ENCODE peak calls at places on chromosomes 5 and 9, in eight cellular contexts. One of them, this sample, is unnamed. For H3K9me3, the result is how much of the 10 kb centered on the place peaks cover.

GRCh38 chr9:93598647-93599241 is 22.4 kb downstream of the PHF2 start:
- DNase-seq in stomach: no peak
- DNase-seq in transverse colon: peak
- DNase-seq in H1: peak
- DNase-seq in ovary: no peak
- DNase-seq in A549: no peak
- DNase-seq in tibial nerve: no peak
- DNase-seq in HepG2: no peak
- DNase-seq in this sample: no peak

GRCh38 chr9:114272739-114273431 is 50.0 kb upstream of the ORM1 start:
- DNase-seq in ovary: peak
- DNase-seq in tibial nerve: no peak
- DNase-seq in H1: no peak
- DNase-seq in transverse colon: no peak
- DNase-seq in HepG2: no peak
- DNase-seq in stomach: no peak
- DNase-seq in A549: no peak
- DNase-seq in this sample: peak

GRCh38 chr9:105647595-105648349 is 14.5 kb upstream of the TAL2 start:
- DNase-seq in A549: no peak
- DNase-seq in H1: no peak
- DNase-seq in ovary: no peak
- DNase-seq in tibial nerve: no peak
- DNase-seq in transverse colon: no peak
- DNase-seq in HepG2: no peak
- DNase-seq in stomach: no peak
- DNase-seq in this sample: no peak

GRCh38 chr9:78236511-78236950 is 656 bp downstream of the CEP78 start:
- DNase-seq in stomach: no peak
- DNase-seq in H1: no peak
- DNase-seq in transverse colon: no peak
- DNase-seq in HepG2: peak
- DNase-seq in tibial nerve: no peak
- DNase-seq in A549: peak
- DNase-seq in ovary: no peak
- DNase-seq in this sample: peak

GRCh38 chr9:6782981-6783380 is 25.2 kb downstream of the KDM4C start:
- DNase-seq in A549: no peak
- DNase-seq in HepG2: no peak
- DNase-seq in transverse colon: no peak
- DNase-seq in H1: no peak
- DNase-seq in ovary: no peak
- DNase-seq in stomach: no peak
- DNase-seq in tibial nerve: no peak
- DNase-seq in this sample: peak

GRCh38 chr5:150153957-150154617 is 1.6 kb downstream of the PDGFRB start:
- DNase-seq in H1: peak
- DNase-seq in A549: no peak
- DNase-seq in HepG2: peak
- DNase-seq in transverse colon: no peak
- DNase-seq in ovary: peak
- DNase-seq in tibial nerve: no peak
- DNase-seq in stomach: no peak
- DNase-seq in this sample: no peak

GRCh38 chr5:80921026-80921425 is 39.1 kb upstream of the RASGRF2 start:
- DNase-seq in tibial nerve: no peak
- DNase-seq in A549: no peak
- DNase-seq in stomach: no peak
- DNase-seq in ovary: no peak
- DNase-seq in transverse colon: no peak
- DNase-seq in H1: peak
- DNase-seq in HepG2: peak
- DNase-seq in this sample: no peak

GRCh38 chr9:132169672-132170392 is 8.0 kb downstream of the NTNG2 start:
- DNase-seq in H1: peak
- DNase-seq in stomach: peak
- DNase-seq in tibial nerve: no peak
- DNase-seq in ovary: no peak
- DNase-seq in transverse colon: peak
- DNase-seq in HepG2: peak
- DNase-seq in A549: peak
- DNase-seq in this sample: peak

GRCh38 chr9:105333076-105333475 is 88.6 kb downstream of the SLC44A1 start:
- DNase-seq in tibial nerve: no peak
- DNase-seq in HepG2: no peak
- DNase-seq in transverse colon: no peak
- DNase-seq in stomach: no peak
- DNase-seq in A549: no peak
- DNase-seq in ovary: no peak
- DNase-seq in H1: no peak
- DNase-seq in this sample: no peak

GRCh38 chr5:2217219-2217618 is 334.5 kb upstream of the IRX4 start:
- DNase-seq in A549: no peak
- DNase-seq in ovary: no peak
- DNase-seq in stomach: no peak
- DNase-seq in transverse colon: no peak
- DNase-seq in H1: no peak
- DNase-seq in HepG2: no peak
- DNase-seq in tibial nerve: no peak
- DNase-seq in this sample: no peak

GRCh38 chr5:168324864-168325615 is 33.6 kb downstream of the WWC1 start:
- DNase-seq in A549: peak
- DNase-seq in transverse colon: no peak
- DNase-seq in tibial nerve: no peak
- DNase-seq in HepG2: peak
- DNase-seq in H1: no peak
- DNase-seq in stomach: peak
- DNase-seq in ovary: no peak
- DNase-seq in this sample: no peak

GRCh38 chr5:5150667-5151066 is 10.5 kb downstream of the ADAMTS16 start:
- DNase-seq in stomach: no peak
- DNase-seq in A549: no peak
- DNase-seq in tibial nerve: no peak
- DNase-seq in transverse colon: no peak
- DNase-seq in ovary: no peak
- DNase-seq in HepG2: no peak
- DNase-seq in H1: no peak
- DNase-seq in this sample: no peak

GRCh38 chr5:56306433-56307150 is 73.5 kb upstream of the ANKRD55 start:
- DNase-seq in tibial nerve: no peak
- DNase-seq in HepG2: no peak
- DNase-seq in transverse colon: no peak
- DNase-seq in stomach: no peak
- DNase-seq in A549: no peak
- DNase-seq in H1: no peak
- DNase-seq in ovary: no peak
- DNase-seq in this sample: no peak

GRCh38 chr9:91852801-91853347 is 97.2 kb downstream of the ROR2 start:
- DNase-seq in A549: no peak
- DNase-seq in HepG2: no peak
- DNase-seq in stomach: peak
- DNase-seq in ovary: no peak
- DNase-seq in transverse colon: no peak
- DNase-seq in tibial nerve: no peak
- DNase-seq in H1: no peak
- DNase-seq in this sample: peak

GRCh38 chr9:61671276-61671973 is 481.6 kb downstream of the SPATA31A7 start:
- DNase-seq in transverse colon: peak
- DNase-seq in ovary: no peak
- DNase-seq in HepG2: no peak
- DNase-seq in tibial nerve: no peak
- DNase-seq in A549: no peak
- DNase-seq in H1: no peak
- DNase-seq in stomach: no peak
- DNase-seq in this sample: peak

GRCh38 chr9:61674465-61674864 is 484.6 kb downstream of the SPATA31A7 start:
- DNase-seq in H1: no peak
- DNase-seq in tibial nerve: no peak
- DNase-seq in ovary: no peak
- DNase-seq in A549: no peak
- DNase-seq in HepG2: no peak
- DNase-seq in stomach: no peak
- DNase-seq in transverse colon: no peak
- DNase-seq in this sample: no peak

GRCh38 chr9:61674882-61675281 is 485.0 kb downstream of the SPATA31A7 start:
- DNase-seq in ovary: no peak
- DNase-seq in H1: no peak
- DNase-seq in tibial nerve: no peak
- DNase-seq in stomach: no peak
- DNase-seq in transverse colon: no peak
- DNase-seq in HepG2: no peak
- DNase-seq in A549: no peak
- DNase-seq in this sample: no peak

GRCh38 chr9:61673247-61673646 is 483.4 kb downstream of the SPATA31A7 start:
- DNase-seq in ovary: no peak
- DNase-seq in transverse colon: no peak
- DNase-seq in tibial nerve: no peak
- DNase-seq in A549: no peak
- DNase-seq in stomach: no peak
- DNase-seq in H1: no peak
- DNase-seq in HepG2: no peak
- DNase-seq in this sample: peak

GRCh38 chr9:61673664-61674381 is 484.0 kb downstream of the SPATA31A7 start:
- DNase-seq in HepG2: no peak
- DNase-seq in tibial nerve: no peak
- DNase-seq in stomach: no peak
- DNase-seq in H1: no peak
- DNase-seq in transverse colon: no peak
- DNase-seq in ovary: no peak
- DNase-seq in A549: no peak
- DNase-seq in this sample: no peak
- H3K9me3 ChIP-seq in HepG2: under half
- H3K9me3 ChIP-seq in tibial nerve: under half
- H3K9me3 ChIP-seq in stomach: under half
- H3K9me3 ChIP-seq in H1: under half
- H3K9me3 ChIP-seq in transverse colon: under half
- H3K9me3 ChIP-seq in ovary: under half
- H3K9me3 ChIP-seq in A549: under half
- H3K9me3 ChIP-seq in this sample: under half

DNA sequence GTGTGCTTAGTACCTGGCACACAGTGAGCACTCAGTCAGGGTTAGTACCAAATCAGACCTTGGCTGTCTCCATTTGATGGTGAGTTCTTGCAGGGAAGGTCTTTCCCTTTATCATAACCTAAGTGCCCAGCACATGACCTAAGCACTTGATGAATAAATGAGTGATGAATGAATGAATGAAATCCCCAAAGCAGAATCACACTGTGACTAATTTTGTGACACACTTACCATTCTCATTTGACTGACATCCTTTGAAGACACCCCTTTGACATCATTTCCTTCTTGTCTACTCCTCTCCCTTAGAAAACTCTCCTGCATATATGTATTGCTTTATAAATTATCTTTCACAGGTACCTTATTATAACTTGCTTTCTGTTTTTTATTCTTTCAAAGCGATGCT is 130.2 kb upstream of the ELL2 start:
- DNase-seq in ovary: no peak
- DNase-seq in transverse colon: no peak
- DNase-seq in A549: no peak
- DNase-seq in tibial nerve: no peak
- DNase-seq in HepG2: no peak
- DNase-seq in H1: no peak
- DNase-seq in stomach: no peak
- DNase-seq in this sample: no peak
- H3K4me3 ChIP-seq in ovary: no peak
- H3K4me3 ChIP-seq in transverse colon: no peak
- H3K4me3 ChIP-seq in A549: no peak
- H3K4me3 ChIP-seq in tibial nerve: no peak
- H3K4me3 ChIP-seq in HepG2: no peak
- H3K4me3 ChIP-seq in H1: no peak
- H3K4me3 ChIP-seq in stomach: no peak
- H3K4me3 ChIP-seq in this sample: no peak

DNA sequence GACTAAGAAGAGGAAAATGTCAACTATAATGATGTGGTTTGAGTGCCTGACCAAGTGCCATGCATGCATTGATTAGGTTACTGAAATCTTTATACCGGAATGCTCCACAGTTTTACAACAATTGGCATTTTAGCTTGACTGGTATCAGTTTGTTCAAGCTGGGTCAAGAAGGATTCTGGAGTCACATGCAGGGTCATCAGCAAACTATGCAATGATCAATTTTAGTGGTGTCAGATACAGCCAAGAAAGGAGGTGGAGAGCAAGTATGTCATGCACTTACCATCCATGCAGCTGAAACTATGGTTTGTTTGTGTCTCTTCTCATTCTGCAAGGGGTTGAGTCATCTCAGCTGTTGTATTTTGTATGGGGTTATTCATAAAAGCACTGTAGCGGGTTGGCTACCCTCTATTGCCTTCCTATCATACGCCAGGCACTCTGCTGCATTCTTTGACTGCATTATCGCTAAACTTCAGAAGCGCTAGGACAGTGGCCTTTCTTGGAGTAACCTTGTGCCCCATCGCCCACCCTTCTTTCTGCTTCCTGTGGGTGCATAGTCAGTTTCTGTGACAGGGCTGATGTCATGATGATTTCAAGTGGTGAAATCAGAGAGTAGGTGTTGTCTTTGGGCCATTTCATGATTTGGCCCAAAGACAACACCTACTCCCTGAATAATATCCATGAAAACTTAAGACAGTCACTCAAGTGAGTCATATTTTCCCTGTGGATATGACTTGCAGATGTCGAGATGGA is 145.4 kb downstream of the MTX3 start:
- DNase-seq in ovary: no peak
- DNase-seq in transverse colon: no peak
- DNase-seq in HepG2: no peak
- DNase-seq in tibial nerve: peak
- DNase-seq in stomach: no peak
- DNase-seq in A549: no peak
- DNase-seq in H1: peak
- DNase-seq in this sample: no peak
- TF ChIP-seq EP300 in ovary: no peak
- TF ChIP-seq EP300 in transverse colon: no peak
- TF ChIP-seq EP300 in HepG2: no peak
- TF ChIP-seq EP300 in tibial nerve: no peak
- TF ChIP-seq EP300 in stomach: no peak
- TF ChIP-seq EP300 in A549: no peak
- TF ChIP-seq EP300 in H1: no peak
- TF ChIP-seq EP300 in this sample: no peak

GRCh38 chr5:178931846-178932760 is 8.9 kb upstream of the ZNF454 start:
- DNase-seq in HepG2: no peak
- DNase-seq in transverse colon: no peak
- DNase-seq in A549: no peak
- DNase-seq in tibial nerve: no peak
- DNase-seq in H1: no peak
- DNase-seq in ovary: no peak
- DNase-seq in stomach: no peak
- DNase-seq in this sample: no peak
- H3K9me3 ChIP-seq in HepG2: half or more
- H3K9me3 ChIP-seq in transverse colon: half or more
- H3K9me3 ChIP-seq in A549: half or more
- H3K9me3 ChIP-seq in tibial nerve: under half
- H3K9me3 ChIP-seq in H1: half or more
- H3K9me3 ChIP-seq in ovary: half or more
- H3K9me3 ChIP-seq in stomach: half or more
- H3K9me3 ChIP-seq in this sample: half or more